ENCODE peak calls at places on chromosome 22, in five cellular contexts. R is uterus; U is stimulated activated naive B cell treated with anti-CD40 and anti-IgM and Interleukin-4, amounts not matched to agents 10 μg/mL and 1 μg/mL and 100 μg/mL, for 72 hours; I is AG10803; A is thyroid gland. D is an unnamed sample.

GRCh38 chr22:46574993-46575914 is 37.8 kb upstream of the CELSR1 start:
- DNase-seq in U (no peak), R (no peak), I (no peak), A (no peak), D (no peak)

GRCh38 chr22:49545606-49546005 is 282.1 kb downstream of the BRD1 start:
- DNase-seq in R (no peak), U (no peak), I (no peak), A (no peak), D (no peak)

GRCh38 chr22:26470807-26471206 is 12.8 kb downstream of the HPS4 start:
- DNase-seq in A (no peak), I (no peak), U (no peak), R (no peak), D (no peak)

GRCh38 chr22:18001040-18001893 is 23.1 kb downstream of the MICAL3 start:
- DNase-seq in I (peak), R (peak), U (peak), A (peak), D (peak)

GRCh38 chr22:36862251-36863242 is 1.7 kb downstream of the NCF4 start:
- DNase-seq in A (peak), U (peak), I (no peak), R (no peak), D (peak)

GRCh38 chr22:24053481-24054226 is 42.5 kb downstream of the CABIN1 start:
- DNase-seq in I (no peak), A (no peak), R (no peak), U (peak), D (peak)

GRCh38 chr22:19892925-19893324 is 38.3 kb upstream of the GNB1L start:
- DNase-seq in I (no peak), R (peak), A (no peak), U (no peak), D (no peak)

GRCh38 chr22:17592201-17592600 is 28.9 kb downstream of the SLC25A18 start:
- DNase-seq in U (no peak), R (no peak), I (no peak), A (no peak), D (no peak)

GRCh38 chr22:32308191-32308590 is 49.5 kb upstream of the RFPL3 start:
- DNase-seq in A (no peak), U (no peak), I (no peak), R (no peak), D (no peak)

GRCh38 chr22:29269230-29269604 is 1.1 kb downstream of the EWSR1 start:
- DNase-seq in I (no peak), R (no peak), A (no peak), U (no peak), D (no peak)